ENCODE peak calls at places on chromosome X, in nine cellular contexts. C is glutamatergic neuron; E is NCI-H510A treated with DMSO at 0.1 percent for 48 hours; L is Peyer's patch; F is NCI-H2107; A is activated naive CD4-positive, alpha-beta T cell; J is head of caudate nucleus; D is activated T-cell treated with anti-CD3 and anti-CD28 coated beads, Interleukin-2, amount 50 U/mL, for 72 hours; U is amniotic stem cell. Y is an unnamed sample.

GRCh38 chrX:25523574-25523973 is 507.8 kb upstream of the ARX start:
- DNase-seq in C (peak), E (peak), L (no peak), F (peak), A (no peak), J (peak), D (no peak), U (no peak), Y (peak)

GRCh38 chrX:129777218-129777768 is 2.5 kb upstream of the SASH3 start:
- DNase-seq in C (no peak), E (peak), L (peak), F (peak), A (peak), J (no peak), D (peak), U (no peak), Y (no peak)

GRCh38 chrX:95382799-95383198 is 1301.8 kb upstream of the DIAPH2 start:
- DNase-seq in C (no peak), E (no peak), L (no peak), F (no peak), A (no peak), J (no peak), D (no peak), U (no peak), Y (no peak)

GRCh38 chrX:30967516-30967915 is 78.5 kb upstream of the TAB3 start:
- DNase-seq in C (no peak), E (no peak), L (no peak), F (no peak), A (no peak), J (no peak), D (no peak), U (no peak), Y (no peak)

GRCh38 chrX:74535633-74536141 is 78.7 kb downstream of the RLIM start:
- DNase-seq in C (peak), E (peak), L (peak), F (no peak), A (no peak), J (peak), D (peak), U (no peak), Y (peak)

GRCh38 chrX:37357436-37357835 is 8.3 kb downstream of the PRRG1 start:
- DNase-seq in C (no peak), E (no peak), L (no peak), F (no peak), A (no peak), J (no peak), D (no peak), U (no peak), Y (no peak)

GRCh38 chrX:68462653-68463052 is 29.4 kb upstream of the OPHN1 start:
- DNase-seq in C (no peak), E (no peak), L (no peak), F (no peak), A (no peak), J (no peak), D (peak), U (no peak), Y (no peak)

GRCh38 chrX:46404774-46405173 is 140.4 kb downstream of the ZNF674 start:
- DNase-seq in C (no peak), E (no peak), L (no peak), F (no peak), A (no peak), J (no peak), D (no peak), U (no peak), Y (no peak)

GRCh38 chrX:85244411-85245210 is 820 bp downstream of the ZNF711 start:
- DNase-seq in C (peak), E (peak), L (no peak), F (no peak), A (no peak), J (peak), D (peak), U (no peak), Y (peak)

GRCh38 chrX:150680974-150681373 is 12.2 kb upstream of the MTMR1 start:
- DNase-seq in C (no peak), E (no peak), L (no peak), F (peak), A (no peak), J (peak), D (no peak), U (no peak), Y (peak)

GRCh38 chrX:100829730-100830129 is 9.5 kb downstream of the CSTF2 start:
- DNase-seq in C (no peak), E (no peak), L (no peak), F (no peak), A (no peak), J (no peak), D (peak), U (no peak), Y (no peak)

GRCh38 chrX:153966841-153967535 is 4.6 kb downstream of the HCFC1 start:
- DNase-seq in C (no peak), E (no peak), L (no peak), F (no peak), A (no peak), J (peak), D (peak), U (no peak), Y (no peak)

GRCh38 chrX:153441296-153441695 is 4.6 kb downstream of the TREX2 start:
- DNase-seq in C (no peak), E (no peak), L (no peak), F (no peak), A (no peak), J (no peak), D (no peak), U (no peak), Y (no peak)

GRCh38 chrX:150365953-150366911 is 3.1 kb downstream of the MAMLD1 start:
- DNase-seq in C (peak), E (no peak), L (no peak), F (no peak), A (no peak), J (peak), D (peak), U (peak), Y (no peak)

GRCh38 chrX:17226736-17227135 is 148.3 kb upstream of the NHS start:
- DNase-seq in C (no peak), E (no peak), L (no peak), F (no peak), A (no peak), J (no peak), D (no peak), U (no peak), Y (no peak)

Y was measured in NCI-H1436.